ENCODE peak calls at places on chromosomes 4 and X, in ten cellular contexts. D, M, C, E, V, H, K, Y, B and F are unnamed samples.

GRCh38 chrX:1300449-1300848 is 31.8 kb downstream of the CSF2RA start:
- DNase-seq in D (no peak), M (no peak), C (no peak), E (no peak), V (no peak), H (no peak), K (no peak), Y (no peak), B (no peak), F (no peak)

GRCh38 chr4:22434895-22435294 is 81.0 kb downstream of the ADGRA3 start:
- DNase-seq in D (peak; percentile 62), M (no peak), C (no peak), E (peak; percentile 10), V (peak; percentile 54), H (no peak), K (no peak), Y (peak; percentile 58), B (peak; percentile 32), F (peak; percentile 59)

GRCh38 chr4:40924096-40924792 is 174.5 kb downstream of the NSUN7 start:
- DNase-seq in D (peak; percentile 60), M (peak; percentile 31), C (peak; percentile 88), E (no peak), V (peak; percentile 71), H (peak; percentile 63), K (no peak), Y (peak; percentile 68), B (peak; percentile 65), F (peak; percentile 64)

GRCh38 chr4:898869-899555 is 33.1 kb downstream of the GAK start:
- DNase-seq in D (no peak), M (no peak), C (no peak), E (no peak), V (no peak), H (no peak), K (no peak), Y (no peak), B (no peak), F (no peak)

GRCh38 chrX:107936434-107936730 is 45.8 kb downstream of the TEX13B start:
- DNase-seq in D (no peak), M (no peak), C (no peak), E (no peak), V (no peak), H (no peak), K (no peak), Y (no peak), B (no peak), F (no peak)

GRCh38 chr4:17055788-17056187 is 157.3 kb upstream of the LDB2 start:
- DNase-seq in D (peak; percentile 95), M (no peak), C (no peak), E (peak; percentile 95), V (no peak), H (no peak), K (no peak), Y (no peak), B (peak; percentile 91), F (peak; percentile 5)

GRCh38 chrX:153533041-153533565 is 15.7 kb downstream of the ATP2B3 start:
- DNase-seq in D (peak; percentile 14), M (no peak), C (no peak), E (no peak), V (no peak), H (no peak), K (no peak), Y (no peak), B (no peak), F (no peak)

GRCh38 chr4:150211821-150212445 is 133.7 kb downstream of the DCLK2 start:
- DNase-seq in D (peak; percentile 74), M (no peak), C (no peak), E (peak; percentile 76), V (no peak), H (no peak), K (no peak), Y (no peak), B (peak; percentile 80), F (no peak)

GRCh38 chr4:159770398-159770797 is 667.5 kb downstream of the RAPGEF2 start:
- DNase-seq in D (no peak), M (no peak), C (no peak), E (no peak), V (no peak), H (no peak), K (no peak), Y (no peak), B (no peak), F (no peak)

GRCh38 chrX:100636321-100636991 is at the start of gene TSPAN6:
- DNase-seq in D (peak; percentile 86), M (peak; percentile 35), C (peak; percentile 79), E (peak; percentile 42), V (peak; percentile 86), H (peak; percentile 80), K (peak; percentile 8), Y (peak; percentile 89), B (peak; percentile 89), F (no peak)

GRCh38 chr4:98682719-98683118 is 24.3 kb upstream of the TSPAN5 start:
- DNase-seq in D (peak; percentile 47), M (no peak), C (no peak), E (no peak), V (no peak), H (no peak), K (no peak), Y (no peak), B (peak; percentile 73), F (no peak)

GRCh38 chr4:128854433-128854832 is 44.9 kb downstream of the JADE1 start:
- DNase-seq in D (peak; percentile 12), M (no peak), C (no peak), E (no peak), V (no peak), H (no peak), K (no peak), Y (no peak), B (peak; percentile 46), F (peak; percentile 84)

GRCh38 chr4:957231-957580 is 16.2 kb downstream of the DGKQ start:
- DNase-seq in D (no peak), M (no peak), C (no peak), E (no peak), V (no peak), H (no peak), K (no peak), Y (no peak), B (no peak), F (no peak)

GRCh38 chr4:188839704-188840103 is 700.5 kb downstream of the TRIML1 start:
- DNase-seq in D (peak; percentile 13), M (no peak), C (no peak), E (no peak), V (no peak), H (no peak), K (no peak), Y (no peak), B (no peak), F (no peak)

GRCh38 chr4:169152899-169153298 is 117.9 kb downstream of the SH3RF1 start:
- DNase-seq in D (no peak), M (no peak), C (no peak), E (no peak), V (no peak), H (no peak), K (no peak), Y (no peak), B (no peak), F (no peak)

GRCh38 chrX:12974217-12974796 is 603 bp upstream of the TMSB4X start:
- DNase-seq in D (peak; percentile 69), M (no peak), C (peak; percentile 59), E (no peak), V (peak; percentile 28), H (no peak), K (no peak), Y (peak; percentile 73), B (peak; percentile 65), F (peak; percentile 22)